ENCODE peak calls at places on chromosomes 12 and 14, in six cellular contexts. X, Z, B, I, O and V are unnamed samples.

GRCh38 chr12:47318963-47319362 is 239.2 kb upstream of the AMIGO2 start:
- DNase-seq in I (no peak), B (no peak), Z (no peak), X (no peak), O (no peak), V (no peak)

GRCh38 chr14:100532916-100533630 is 54.1 kb downstream of the BEGAIN start:
- DNase-seq in O (peak; percentile 29), Z (peak; percentile 33), I (no peak), X (no peak), B (peak; percentile 30), V (no peak)

GRCh38 chr12:91181053-91181452 is 1.6 kb downstream of the DCN start:
- DNase-seq in O (no peak), I (no peak), X (peak; percentile 27), Z (no peak), B (peak; percentile 34), V (no peak)

GRCh38 chr12:68222336-68222735 is 3.3 kb downstream of the IL26 start:
- DNase-seq in B (peak; percentile 58), Z (no peak), O (no peak), X (no peak), I (no peak), V (no peak)

GRCh38 chr14:93960108-93960475 is 16.3 kb downstream of the ASB2 start:
- DNase-seq in Z (no peak), X (no peak), I (no peak), B (peak; percentile 4), O (no peak), V (no peak)

GRCh38 chr12:26264215-26264838 is 69.0 kb downstream of the SSPN start:
- DNase-seq in O (no peak), B (no peak), Z (no peak), I (no peak), X (no peak), V (no peak)

GRCh38 chr12:130778776-130779175 is 60.3 kb downstream of the STX2 start:
- DNase-seq in Z (no peak), I (no peak), X (no peak), B (no peak), O (no peak), V (no peak)

GRCh38 chr14:56122306-56122705 is 4.1 kb downstream of the PELI2 start:
- DNase-seq in X (no peak), O (no peak), B (peak; percentile 17), Z (no peak), I (no peak), V (no peak)

GRCh38 chr12:75476076-75476475 is 4.5 kb upstream of the GLIPR1 start:
- DNase-seq in I (no peak), O (no peak), Z (no peak), X (no peak), B (no peak), V (no peak)

GRCh38 chr14:33062476-33062875 is 123.8 kb downstream of the NPAS3 start:
- DNase-seq in Z (no peak), O (no peak), X (no peak), I (no peak), B (no peak), V (peak; percentile 15)

GRCh38 chr12:24562761-24563392 is 386.0 kb downstream of the BCAT1 start:
- DNase-seq in B (peak; percentile 54), X (peak; percentile 64), O (peak; percentile 54), I (no peak), Z (peak; percentile 35), V (peak; percentile 53)

GRCh38 chr12:76586764-76587395 is 27.3 kb upstream of the OSBPL8 start:
- DNase-seq in B (peak; percentile 67), X (peak; percentile 49), I (no peak), O (no peak), Z (no peak), V (no peak)

GRCh38 chr12:120711411-120711810 is 1.2 kb downstream of the UNC119B start:
- DNase-seq in Z (no peak), O (no peak), I (no peak), X (no peak), B (no peak), V (peak; percentile 32)

GRCh38 chr12:106304001-106304421 is 1.5 kb downstream of the TCP11L2 start:
- DNase-seq in O (no peak), X (no peak), I (no peak), B (no peak), Z (no peak), V (peak; percentile 70)

GRCh38 chr12:91663331-91663998 is 480.8 kb upstream of the DCN start:
- DNase-seq in I (no peak), Z (no peak), B (no peak), X (peak; percentile 49), O (no peak), V (no peak)

GRCh38 chr14:21414137-21414631 is 30.4 kb upstream of the SUPT16H start:
- DNase-seq in I (no peak), Z (no peak), O (no peak), B (no peak), X (no peak), V (no peak)

GRCh38 chr12:92593734-92594402 is 108.9 kb upstream of the PLEKHG7 start:
- DNase-seq in O (no peak), Z (peak; percentile 56), I (no peak), X (peak; percentile 42), B (peak; percentile 96), V (peak; percentile 9)

GRCh38 chr12:2101359-2101758 is 48.6 kb downstream of the CACNA1C start:
- DNase-seq in B (no peak), O (no peak), X (no peak), Z (no peak), I (no peak), V (no peak)

GRCh38 chr14:105389534-105389933 is 8.8 kb upstream of the TEX22 start:
- DNase-seq in Z (peak; percentile 27), X (no peak), B (no peak), O (no peak), I (no peak), V (no peak)

GRCh38 chr12:98997-99396 is 32.4 kb downstream of the IQSEC3 start:
- DNase-seq in O (no peak), B (no peak), X (no peak), Z (no peak), I (no peak), V (no peak)

GRCh38 chr12:34294671-34295365 is 272.5 kb downstream of the ALG10 start:
- DNase-seq in B (no peak), Z (peak; percentile 10), X (no peak), I (no peak), O (no peak), V (no peak)

GRCh38 chr14:96243785-96244184 is 12.2 kb upstream of the BDKRB1 start:
- DNase-seq in B (peak; percentile 48), I (no peak), Z (no peak), O (no peak), X (no peak), V (no peak)

GRCh38 chr12:108840605-108841328 is 16.6 kb downstream of the SSH1 start:
- DNase-seq in B (peak; percentile 53), X (no peak), Z (no peak), O (no peak), I (no peak), V (no peak)

GRCh38 chr12:112735296-112735695 is 56.3 kb upstream of the RPH3A start:
- DNase-seq in B (no peak), O (no peak), Z (no peak), I (no peak), X (no peak), V (no peak)

GRCh38 chr12:124906606-124907261 is 7.7 kb downstream of the UBC start:
- DNase-seq in B (peak; percentile 90), Z (peak; percentile 71), O (no peak), I (no peak), X (peak; percentile 95), V (peak; percentile 93)

GRCh38 chr14:88269816-88270416 is 53.2 kb downstream of the KCNK10 start:
- DNase-seq in I (no peak), Z (no peak), O (peak; percentile 59), B (no peak), X (no peak), V (no peak)

GRCh38 chr12:57498143-57498524 is 10.3 kb downstream of the MARS1 start:
- DNase-seq in Z (no peak), B (no peak), O (no peak), X (no peak), I (no peak), V (no peak)

GRCh38 chr14:97156705-97157104 is 359.5 kb downstream of the VRK1 start:
- DNase-seq in X (no peak), Z (no peak), B (no peak), I (no peak), O (no peak), V (no peak)

GRCh38 chr12:1108276-1108675 is 117.3 kb downstream of the ERC1 start:
- DNase-seq in B (no peak), Z (no peak), X (no peak), O (no peak), I (no peak), V (no peak)

GRCh38 chr12:1162083-1162760 is 171.2 kb downstream of the ERC1 start:
- DNase-seq in Z (no peak), I (no peak), B (no peak), X (no peak), O (no peak), V (no peak)

GRCh38 chr12:21648378-21648777 is 9.3 kb downstream of the LDHB start:
- DNase-seq in X (no peak), O (no peak), B (no peak), Z (no peak), I (no peak), V (no peak)

GRCh38 chr12:21643758-21644157 is 13.9 kb downstream of the LDHB start:
- DNase-seq in O (no peak), B (no peak), X (no peak), Z (no peak), I (no peak), V (no peak)

GRCh38 chr12:21644516-21644915 is 13.1 kb downstream of the LDHB start:
- DNase-seq in Z (no peak), X (no peak), O (no peak), B (no peak), I (no peak), V (no peak)

GRCh38 chr12:21649034-21649433 is 8.6 kb downstream of the LDHB start:
- DNase-seq in O (no peak), I (no peak), X (no peak), Z (no peak), B (no peak), V (no peak)

GRCh38 chr12:21647179-21647578 is 10.5 kb downstream of the LDHB start:
- DNase-seq in X (no peak), B (no peak), O (no peak), I (no peak), Z (no peak), V (no peak)
- TF ChIP-seq POLR2A in X (no peak), B (no peak), O (no peak), I (peak; percentile 56), Z (no peak), V (no peak)

GRCh38 chr12:9811651-9812050 is 15.6 kb upstream of the KLRF1 start:
- DNase-seq in Z (no peak), B (no peak), I (no peak), O (no peak), X (no peak), V (no peak)
- H3K27ac ChIP-seq in Z (no peak overlapping the region), B (no peak overlapping the region), I (no peak overlapping the region), O (no peak overlapping the region), X (no peak overlapping the region), V (no peak overlapping the region)

GRCh38 chr14:50944647-50945413 is 547 bp upstream of the PYGL start:
- DNase-seq in Z (peak; percentile 68), O (peak; percentile 56), X (peak; percentile 41), I (no peak), B (peak; percentile 35), V (peak; percentile 55)
- TF ChIP-seq POLR2A in Z (peak; percentile 78), O (no peak), X (no peak), I (no peak), B (peak; percentile 21), V (no peak)

GRCh38 chr12:111367661-111368221 is 1.2 kb downstream of the PHETA1 start:
- DNase-seq in B (peak; percentile 15), I (no peak), O (peak; percentile 83), Z (peak; percentile 71), X (peak; percentile 67), V (no peak)
- H3K27ac ChIP-seq in B (no peak overlapping the region), I (no peak overlapping the region), O (peak overlapping the region; percentile 64), Z (peak overlapping the region; percentile 55), X (peak overlapping the region; percentile 57), V (no peak overlapping the region)